ENCODE peak calls at places on chromosomes 11 and 22, in seven cellular contexts. J is fibroblast of lung, Y is GM13976, T is heart left ventricle, Z is heart right ventricle, L is cardiac fibroblast, P is lower lobe of right lung. A is an unnamed sample.
A peak's percentile ranks its signal among the peaks of the same experiment; 100 is the strongest.

GRCh38 chr11:7706377-7706776 is at the start of gene OVCH2:
- DNase-seq in T (no peak), L (no peak), Z (no peak), Y (no peak), P (no peak), J (no peak), A (no peak)

GRCh38 chr11:119706029-119706428 is 23.0 kb downstream of the NECTIN1 start:
- DNase-seq in L (no peak), J (no peak), P (no peak), Y (no peak), T (no peak), Z (no peak), A (no peak)

GRCh38 chr22:22410121-22410520 is 98.4 kb downstream of the ZNF280B start:
- DNase-seq in J (no peak), Y (no peak), T (peak; percentile 88), L (peak; percentile 15), P (peak; percentile 66), Z (peak; percentile 66), A (no peak)

GRCh38 chr11:32792948-32793475 is 1.4 kb downstream of the CCDC73 start:
- DNase-seq in Z (peak; percentile 24), P (no peak), L (peak; percentile 45), Y (peak; percentile 56), J (peak; percentile 12), T (no peak), A (no peak)

GRCh38 chr11:133952199-133953190 is 4.3 kb downstream of the IGSF9B start:
- DNase-seq in J (no peak), L (no peak), Y (no peak), P (no peak), Z (no peak), T (no peak), A (no peak)

GRCh38 chr11:118176400-118177134 is at the start of gene SCN2B:
- DNase-seq in Y (no peak), P (no peak), J (peak; percentile 15), T (no peak), Z (no peak), L (no peak), A (no peak)

GRCh38 chr11:10998674-10999073 is 140.8 kb upstream of the ZBED5 start:
- DNase-seq in Z (no peak), J (no peak), P (no peak), T (no peak), L (no peak), Y (no peak), A (no peak)

GRCh38 chr11:75626692-75627536 is 41.9 kb downstream of the MAP6 start:
- DNase-seq in P (no peak), Z (no peak), T (no peak), L (no peak), J (peak; percentile 48), Y (no peak), A (no peak)

GRCh38 chr11:129226207-129226798 is 34.2 kb upstream of the ARHGAP32 start:
- DNase-seq in Y (no peak), L (no peak), J (no peak), P (no peak), T (no peak), Z (no peak), A (no peak)

DNA sequence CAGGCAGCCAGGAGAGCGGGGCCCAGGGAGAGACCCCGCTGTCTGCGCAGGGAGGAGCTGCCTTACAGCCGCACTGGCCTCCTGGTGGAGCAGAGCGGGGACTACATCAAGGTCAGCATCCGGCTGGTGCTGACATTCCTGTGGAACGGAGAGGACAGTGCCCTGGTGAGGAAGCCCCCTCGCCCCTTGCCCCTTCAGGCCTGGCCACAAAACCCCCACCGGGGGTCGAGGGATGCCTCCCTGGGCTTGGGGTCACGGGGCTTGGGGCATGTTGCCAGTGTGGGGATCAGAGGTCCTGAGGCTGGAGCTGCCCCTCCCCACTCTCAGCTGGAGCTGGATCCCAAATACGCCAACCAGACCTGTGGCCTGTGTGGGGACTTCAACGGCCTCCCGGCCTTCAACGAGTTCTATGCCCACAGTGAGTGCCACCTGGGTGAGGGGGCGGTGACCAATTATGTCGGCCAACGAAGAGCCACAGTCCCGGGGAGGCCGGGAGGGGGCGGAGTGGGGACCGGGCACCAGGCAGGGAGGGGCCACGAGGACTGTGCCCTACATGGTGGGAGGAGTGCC is 4.2 kb downstream of the MUC5B start:
- DNase-seq in Y (no peak), T (peak; percentile 58), P (peak; percentile 32), J (no peak), L (no peak), Z (peak; percentile 4), A (no peak)
- TF ChIP-seq CTCF in Y (no peak), T (no peak), P (no peak), J (peak; percentile 14), L (peak; percentile 51), Z (no peak), A (no peak)

GRCh38 chr11:69702239-69702668 is 1.6 kb downstream of the FGF19 start:
- DNase-seq in J (no peak), Z (no peak), T (no peak), Y (peak; percentile 12), P (no peak), L (no peak), A (no peak)
- TF ChIP-seq CTCF in J (no peak), Z (no peak), T (no peak), Y (no peak), P (no peak), L (no peak), A (no peak)

DNA sequence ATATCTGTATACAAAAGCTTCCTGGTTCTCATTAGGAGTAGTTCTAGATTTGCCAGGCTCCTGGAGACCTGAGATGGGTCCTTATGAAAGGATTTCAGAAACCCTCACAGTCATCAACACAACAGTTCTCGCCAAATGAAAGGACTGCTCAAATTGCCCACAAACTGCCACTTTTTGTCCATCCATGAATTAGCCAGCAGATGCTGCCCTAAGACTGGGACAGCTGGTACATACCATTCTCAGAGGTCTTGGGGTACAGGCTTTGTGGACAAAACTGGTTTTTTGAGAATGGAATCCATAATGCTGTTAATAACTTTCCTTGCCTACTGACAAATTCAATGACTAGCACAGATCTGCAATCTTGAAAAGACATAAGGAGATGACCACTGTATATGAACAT is 23.4 kb upstream of the BDNF start:
- DNase-seq in Z (no peak), P (no peak), T (no peak), L (no peak), J (no peak), Y (no peak), A (no peak)
- TF ChIP-seq CTCF in Z (no peak), P (no peak), T (no peak), L (peak; percentile 2), J (no peak), Y (no peak), A (peak; percentile 4)

GRCh38 chr22:17727244-17727892 is 46.9 kb downstream of the BID start:
- DNase-seq in L (no peak), T (no peak), Y (no peak), Z (no peak), J (no peak), P (no peak), A (no peak)
- TF ChIP-seq CTCF in L (no peak), T (no peak), Y (no peak), Z (no peak), J (no peak), P (no peak), A (no peak)

A was measured in AG09319.